ENCODE peak calls at places on chromosomes 1 and 21, in six cellular contexts. One of them, this sample, is unnamed.

GRCh38 chr1:160777486-160778089 is 18.4 kb upstream of the LY9 start:
- DNase-seq in H1: no peak
- DNase-seq in SK-N-SH: peak
- DNase-seq in K562: peak
- DNase-seq in GM12878: no peak
- DNase-seq in A549: peak
- DNase-seq in this sample: peak

GRCh38 chr21:33348728-33349127 is 24.0 kb downstream of the IFNAR1 start:
- DNase-seq in K562: no peak
- DNase-seq in A549: no peak
- DNase-seq in SK-N-SH: no peak
- DNase-seq in H1: no peak
- DNase-seq in GM12878: no peak
- DNase-seq in this sample: no peak

GRCh38 chr1:118783095-118783758 is 204.9 kb downstream of the TBX15 start:
- DNase-seq in K562: no peak
- DNase-seq in H1: no peak
- DNase-seq in GM12878: no peak
- DNase-seq in SK-N-SH: no peak
- DNase-seq in A549: no peak
- DNase-seq in this sample: no peak

GRCh38 chr1:230148768-230149469 is 81.9 kb downstream of the GALNT2 start:
- DNase-seq in GM12878: no peak
- DNase-seq in H1: no peak
- DNase-seq in A549: no peak
- DNase-seq in K562: no peak
- DNase-seq in SK-N-SH: no peak
- DNase-seq in this sample: no peak

GRCh38 chr1:220551001-220551400 is 23.1 kb downstream of the MARK1 start:
- DNase-seq in A549: no peak
- DNase-seq in H1: no peak
- DNase-seq in SK-N-SH: no peak
- DNase-seq in K562: no peak
- DNase-seq in GM12878: no peak
- DNase-seq in this sample: no peak

GRCh38 chr1:150551784-150552691 is 2.8 kb downstream of the ADAMTSL4 start:
- DNase-seq in H1: no peak
- DNase-seq in K562: peak
- DNase-seq in SK-N-SH: no peak
- DNase-seq in A549: no peak
- DNase-seq in GM12878: no peak
- DNase-seq in this sample: peak

GRCh38 chr21:15210235-15210678 is 145.5 kb upstream of the NRIP1 start:
- DNase-seq in A549: peak
- DNase-seq in SK-N-SH: no peak
- DNase-seq in K562: peak
- DNase-seq in H1: no peak
- DNase-seq in GM12878: no peak
- DNase-seq in this sample: peak

GRCh38 chr1:9852410-9853301 is 28.9 kb upstream of the CLSTN1 start:
- DNase-seq in H1: no peak
- DNase-seq in GM12878: no peak
- DNase-seq in K562: no peak
- DNase-seq in SK-N-SH: peak
- DNase-seq in A549: no peak
- DNase-seq in this sample: no peak

GRCh38 chr1:161092621-161093028 is 3.3 kb upstream of the NECTIN4 start:
- DNase-seq in A549: no peak
- DNase-seq in SK-N-SH: peak
- DNase-seq in GM12878: no peak
- DNase-seq in K562: no peak
- DNase-seq in H1: no peak
- DNase-seq in this sample: no peak

GRCh38 chr1:155051777-155052398 is 772 bp downstream of the ADAM15 start:
- DNase-seq in K562: no peak
- DNase-seq in GM12878: no peak
- DNase-seq in H1: no peak
- DNase-seq in A549: peak
- DNase-seq in SK-N-SH: peak
- DNase-seq in this sample: no peak

GRCh38 chr1:194378517-194378916 is 1192.1 kb upstream of the B3GALT2 start:
- DNase-seq in H1: no peak
- DNase-seq in GM12878: no peak
- DNase-seq in K562: no peak
- DNase-seq in A549: no peak
- DNase-seq in SK-N-SH: no peak
- DNase-seq in this sample: no peak

DNA sequence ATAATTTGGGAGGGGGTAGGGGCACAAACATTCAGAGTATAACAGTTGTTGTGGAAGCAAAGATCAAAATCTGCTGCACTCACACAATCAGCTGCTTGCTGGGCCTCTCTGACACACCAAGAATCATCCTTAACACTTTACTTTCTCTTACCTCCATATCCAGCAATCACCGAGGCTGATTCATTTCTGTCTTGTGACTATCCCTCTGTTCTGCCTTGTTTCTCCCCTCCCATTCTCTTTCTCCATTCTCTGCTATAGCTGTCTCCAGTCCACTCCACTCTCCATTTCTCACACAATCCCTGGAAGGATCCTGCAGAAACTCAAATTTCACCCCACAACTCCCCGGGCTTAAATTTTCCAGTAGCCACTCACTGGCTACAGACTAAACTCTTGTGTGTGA is 91.8 kb upstream of the NGF start:
- DNase-seq in K562: no peak
- DNase-seq in GM12878: no peak
- DNase-seq in A549: no peak
- DNase-seq in SK-N-SH: no peak
- DNase-seq in H1: no peak
- DNase-seq in this sample: no peak
- TF ChIP-seq CHD2 in K562: no peak
- TF ChIP-seq CHD2 in GM12878: no peak
- TF ChIP-seq CHD2 in A549: no peak
- TF ChIP-seq CHD2 in SK-N-SH: no peak
- TF ChIP-seq CHD2 in H1: no peak
- TF ChIP-seq CHD2 in this sample: no peak

GRCh38 chr1:236870721-236871120 is 75.6 kb downstream of the MTR start:
- DNase-seq in H1: no peak
- DNase-seq in GM12878: no peak
- DNase-seq in A549: no peak
- DNase-seq in SK-N-SH: no peak
- DNase-seq in K562: no peak
- DNase-seq in this sample: no peak
- TF ChIP-seq CHD2 in H1: no peak
- TF ChIP-seq CHD2 in GM12878: no peak
- TF ChIP-seq CHD2 in A549: no peak
- TF ChIP-seq CHD2 in SK-N-SH: no peak
- TF ChIP-seq CHD2 in K562: no peak
- TF ChIP-seq CHD2 in this sample: no peak

GRCh38 chr1:11730429-11730861 is 5.5 kb upstream of the AGTRAP start:
- DNase-seq in GM12878: no peak
- DNase-seq in H1: no peak
- DNase-seq in SK-N-SH: no peak
- DNase-seq in A549: no peak
- DNase-seq in K562: no peak
- DNase-seq in this sample: no peak
- TF ChIP-seq CHD2 in GM12878: no peak
- TF ChIP-seq CHD2 in H1: no peak
- TF ChIP-seq CHD2 in SK-N-SH: no peak
- TF ChIP-seq CHD2 in A549: no peak
- TF ChIP-seq CHD2 in K562: no peak
- TF ChIP-seq CHD2 in this sample: no peak

GRCh38 chr1:169724168-169724567 is 9.7 kb downstream of the SELE start:
- DNase-seq in A549: no peak
- DNase-seq in SK-N-SH: no peak
- DNase-seq in H1: no peak
- DNase-seq in K562: no peak
- DNase-seq in GM12878: no peak
- DNase-seq in this sample: no peak

GRCh38 chr1:169725930-169726329 is 7.9 kb downstream of the SELE start:
- DNase-seq in A549: no peak
- DNase-seq in SK-N-SH: no peak
- DNase-seq in K562: no peak
- DNase-seq in GM12878: no peak
- DNase-seq in H1: no peak
- DNase-seq in this sample: no peak

GRCh38 chr1:169726851-169727250 is 7.0 kb downstream of the SELE start:
- DNase-seq in K562: no peak
- DNase-seq in H1: no peak
- DNase-seq in A549: no peak
- DNase-seq in SK-N-SH: no peak
- DNase-seq in GM12878: no peak
- DNase-seq in this sample: no peak

GRCh38 chr1:169727307-169727706 is 6.6 kb downstream of the SELE start:
- DNase-seq in A549: no peak
- DNase-seq in H1: no peak
- DNase-seq in K562: no peak
- DNase-seq in GM12878: no peak
- DNase-seq in SK-N-SH: no peak
- DNase-seq in this sample: peak

DNA sequence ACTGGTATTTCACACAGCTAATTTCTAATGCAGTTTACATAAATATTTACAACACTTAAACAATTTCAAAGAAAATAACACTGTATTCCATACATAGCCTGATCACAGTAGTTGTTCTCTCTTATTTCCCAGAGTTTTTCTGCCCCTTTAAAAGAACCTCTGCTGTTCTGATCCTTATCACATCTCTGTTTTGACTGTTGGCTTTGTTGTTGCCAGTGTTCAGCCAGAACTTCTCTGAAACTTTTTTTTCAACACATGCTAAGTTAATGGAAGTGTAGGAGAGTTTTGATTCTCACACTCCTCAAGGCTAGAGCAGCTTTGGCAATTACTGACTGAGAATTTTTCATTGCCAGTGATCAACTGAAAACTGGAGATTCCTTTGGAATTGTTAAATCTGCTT is 11.1 kb downstream of the SELE start:
- DNase-seq in H1: no peak
- DNase-seq in SK-N-SH: no peak
- DNase-seq in A549: no peak
- DNase-seq in GM12878: no peak
- DNase-seq in K562: no peak
- DNase-seq in this sample: no peak
- TF ChIP-seq CHD2 in H1: no peak
- TF ChIP-seq CHD2 in SK-N-SH: no peak
- TF ChIP-seq CHD2 in A549: no peak
- TF ChIP-seq CHD2 in GM12878: no peak
- TF ChIP-seq CHD2 in K562: no peak
- TF ChIP-seq CHD2 in this sample: no peak

GRCh38 chr21:27564684-27565280 is 597.9 kb upstream of the ADAMTS5 start:
- DNase-seq in K562: peak
- DNase-seq in SK-N-SH: peak
- DNase-seq in GM12878: no peak
- DNase-seq in H1: peak
- DNase-seq in A549: no peak
- DNase-seq in this sample: no peak
- TF ChIP-seq CHD2 in K562: no peak
- TF ChIP-seq CHD2 in SK-N-SH: no peak
- TF ChIP-seq CHD2 in GM12878: no peak
- TF ChIP-seq CHD2 in H1: no peak
- TF ChIP-seq CHD2 in A549: no peak
- TF ChIP-seq CHD2 in this sample: no peak

DNA sequence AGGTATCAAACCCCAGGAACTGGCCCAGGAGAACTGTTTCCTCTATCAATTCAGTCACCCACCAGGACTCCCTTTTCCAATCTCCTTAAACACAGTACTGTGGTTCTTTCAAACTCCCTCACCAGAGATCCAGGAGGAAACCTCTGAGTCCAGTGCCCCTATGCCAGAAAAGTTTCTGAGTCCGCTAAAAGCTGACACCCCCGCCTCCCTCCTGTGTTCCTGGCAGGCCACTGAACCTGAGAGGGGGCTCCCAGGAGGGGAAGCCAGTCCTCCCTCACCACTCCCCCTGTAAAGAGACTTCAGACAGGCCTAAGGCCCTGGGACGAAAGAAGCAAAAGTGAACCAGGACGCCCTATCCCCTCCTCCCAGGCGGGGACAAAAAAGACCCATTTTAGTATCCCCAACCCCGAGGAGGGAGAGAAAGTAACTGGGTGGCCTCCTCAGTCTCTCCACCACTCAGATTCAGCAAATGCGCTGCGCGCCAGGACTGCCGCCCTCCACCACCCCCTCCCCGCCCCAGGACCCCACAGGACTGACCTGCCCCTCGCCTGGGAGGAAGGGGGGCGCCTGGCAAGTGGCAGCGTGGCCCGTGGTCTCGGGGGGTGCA is 624 bp downstream of the SLC41A1 start:
- DNase-seq in SK-N-SH: peak
- DNase-seq in K562: peak
- DNase-seq in A549: peak
- DNase-seq in GM12878: no peak
- DNase-seq in H1: no peak
- DNase-seq in this sample: no peak
- TF ChIP-seq CHD2 in SK-N-SH: no peak
- TF ChIP-seq CHD2 in K562: no peak
- TF ChIP-seq CHD2 in A549: no peak
- TF ChIP-seq CHD2 in GM12878: no peak
- TF ChIP-seq CHD2 in H1: no peak
- TF ChIP-seq CHD2 in this sample: no peak

GRCh38 chr1:88683516-88683847 is 591 bp upstream of the PKN2 start:
- DNase-seq in K562: peak
- DNase-seq in SK-N-SH: no peak
- DNase-seq in H1: no peak
- DNase-seq in A549: no peak
- DNase-seq in GM12878: no peak
- DNase-seq in this sample: no peak

GRCh38 chr1:88681223-88681622 is 2.9 kb upstream of the PKN2 start:
- DNase-seq in H1: no peak
- DNase-seq in SK-N-SH: no peak
- DNase-seq in K562: no peak
- DNase-seq in A549: no peak
- DNase-seq in GM12878: no peak
- DNase-seq in this sample: no peak

GRCh38 chr1:88678405-88678804 is 5.7 kb upstream of the PKN2 start:
- DNase-seq in H1: no peak
- DNase-seq in K562: peak
- DNase-seq in SK-N-SH: no peak
- DNase-seq in A549: no peak
- DNase-seq in GM12878: no peak
- DNase-seq in this sample: no peak

GRCh38 chr1:88683848-88684481 is at the start of gene PKN2:
- DNase-seq in SK-N-SH: peak
- DNase-seq in GM12878: peak
- DNase-seq in H1: peak
- DNase-seq in K562: peak
- DNase-seq in A549: peak
- DNase-seq in this sample: peak

GRCh38 chr1:88680446-88680845 is 3.6 kb upstream of the PKN2 start:
- DNase-seq in A549: no peak
- DNase-seq in K562: no peak
- DNase-seq in GM12878: no peak
- DNase-seq in SK-N-SH: no peak
- DNase-seq in H1: no peak
- DNase-seq in this sample: no peak
- TF ChIP-seq CHD2 in A549: no peak
- TF ChIP-seq CHD2 in K562: no peak
- TF ChIP-seq CHD2 in GM12878: no peak
- TF ChIP-seq CHD2 in SK-N-SH: no peak
- TF ChIP-seq CHD2 in H1: no peak
- TF ChIP-seq CHD2 in this sample: no peak

This sample was measured in HepG2.